ENCODE peak calls at places on chromosomes 12 and 14, in four cellular contexts. H is Peyer's patch, Z is prostate gland, F is K562. A is an unnamed sample.

GRCh38 chr12:109286652-109287051 is 22.4 kb downstream of the FOXN4 start:
- DNase-seq in F (no peak), H (no peak), Z (no peak), A (no peak)

GRCh38 chr12:17992002-17992656 is 97.9 kb downstream of the RERGL start:
- DNase-seq in Z (no peak), H (no peak), F (peak), A (peak)

GRCh38 chr14:70698288-70698687 is 56.6 kb downstream of the TTC9 start:
- DNase-seq in F (peak), Z (no peak), H (no peak), A (peak)

GRCh38 chr12:57756406-57757341 is 1.8 kb downstream of the MARCHF9 start:
- DNase-seq in F (peak), Z (no peak), H (peak), A (peak)

GRCh38 chr12:202081-202731 is 11.8 kb downstream of the SLC6A12 start:
- DNase-seq in F (no peak), Z (peak), H (no peak), A (peak)

GRCh38 chr14:90453401-90453951 is 56.6 kb downstream of the CALM1 start:
- DNase-seq in Z (no peak), H (no peak), F (no peak), A (no peak)

GRCh38 chr12:6231359-6232268 is 31.4 kb downstream of the CD9 start:
- DNase-seq in H (no peak), F (no peak), Z (no peak), A (no peak)

GRCh38 chr12:108728820-108729611 is 2.3 kb downstream of the CORO1C start:
- DNase-seq in H (no peak), F (no peak), Z (no peak), A (no peak)

GRCh38 chr12:76614364-76614763 is 54.8 kb upstream of the OSBPL8 start:
- DNase-seq in H (no peak), F (no peak), Z (no peak), A (no peak)

GRCh38 chr12:126397071-126397571 is 1331.9 kb downstream of the AACS start:
- DNase-seq in F (no peak), H (no peak), Z (no peak), A (no peak)

GRCh38 chr14:104602315-104602932 is 2.1 kb downstream of the TMEM179 start:
- DNase-seq in F (no peak), H (no peak), Z (no peak), A (no peak)
- TF ChIP-seq CTCF in F (no peak), H (no peak), Z (no peak), A (no peak)

GRCh38 chr12:95999484-95999883 is 3.3 kb upstream of the HAL start:
- DNase-seq in H (no peak), F (no peak), Z (no peak), A (no peak)
- H3K4me3 ChIP-seq in H (no peak), F (no peak), Z (no peak), A (no peak)

DNA sequence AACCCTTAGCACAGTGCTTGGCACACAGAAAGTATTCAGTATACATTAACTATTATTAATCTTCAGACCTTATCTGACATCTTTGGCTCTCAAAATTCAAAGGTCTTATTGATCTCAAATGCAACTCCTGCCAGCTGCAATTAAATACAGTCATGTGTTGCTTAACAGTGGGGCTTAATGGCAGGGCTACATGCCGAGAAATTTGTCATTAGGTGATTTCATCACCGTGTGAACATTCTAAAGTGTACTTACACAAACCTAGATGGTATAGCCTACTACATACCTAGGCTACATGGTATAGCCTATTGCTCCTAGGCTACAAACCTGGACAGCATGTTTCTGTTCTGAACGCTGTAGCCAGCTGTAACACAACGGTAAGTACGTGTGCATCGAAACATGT is 156.3 kb upstream of the TMCC3 start:
- DNase-seq in H (no peak), Z (no peak), F (no peak), A (no peak)
- H3K27ac ChIP-seq in H (no peak), Z (no peak), F (no peak), A (no peak)

GRCh38 chr12:98543701-98544100 is 28.3 kb downstream of the TMPO start:
- DNase-seq in Z (no peak), H (no peak), F (no peak), A (no peak)
- TF ChIP-seq CTCF in Z (no peak), H (no peak), F (no peak), A (no peak)

GRCh38 chr12:81759215-81759991 is at the start of gene PPFIA2:
- DNase-seq in H (no peak), Z (no peak), F (no peak), A (no peak)

GRCh38 chr12:81758421-81759214 is 532 bp downstream of the PPFIA2 start:
- DNase-seq in Z (no peak), H (no peak), F (no peak), A (peak)

DNA sequence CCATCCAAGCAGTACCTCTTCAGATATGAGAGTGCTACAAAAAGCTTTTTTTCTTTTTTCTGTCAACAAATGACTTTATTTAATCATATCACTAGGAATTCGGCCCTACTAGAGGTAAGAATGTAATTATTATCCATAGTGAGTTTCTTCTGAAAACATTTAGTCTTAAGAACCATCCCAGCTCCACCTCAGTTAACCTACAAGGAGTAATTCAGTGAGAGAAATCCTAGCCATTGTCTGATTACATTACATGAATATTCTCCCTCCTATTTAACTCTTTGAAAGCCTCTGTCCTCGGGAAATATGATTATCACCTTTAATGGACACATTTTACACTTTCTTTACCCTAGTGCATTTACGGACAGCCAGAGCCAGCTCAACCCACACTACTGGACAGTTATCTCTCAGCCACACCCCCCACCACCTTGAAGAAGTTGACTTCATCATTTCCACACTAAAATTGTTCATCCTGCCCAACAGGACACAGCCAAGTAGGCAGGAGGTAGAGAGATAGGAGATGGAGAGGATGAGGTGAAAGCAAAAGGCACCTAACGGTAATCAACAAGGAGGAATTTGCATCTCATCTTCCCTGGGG is 1.3 kb downstream of the PPFIA2 start:
- DNase-seq in Z (no peak), H (no peak), F (no peak), A (no peak)
- H3K4me3 ChIP-seq in Z (no peak), H (no peak), F (no peak), A (peak)

GRCh38 chr12:82745062-82745461 is 58.4 kb downstream of the TMTC2 start:
- DNase-seq in H (no peak), Z (no peak), F (no peak), A (no peak)

GRCh38 chr12:82745807-82746206 is 59.1 kb downstream of the TMTC2 start:
- DNase-seq in F (no peak), H (no peak), Z (no peak), A (peak)

GRCh38 chr12:82746668-82747067 is 60.0 kb downstream of the TMTC2 start:
- DNase-seq in Z (no peak), F (no peak), H (no peak), A (peak)
- H3K27ac ChIP-seq in Z (no peak), F (no peak), H (no peak), A (no peak)

GRCh38 chr14:52048132-52048531 is 20.7 kb downstream of the NID2 start:
- DNase-seq in Z (no peak), H (no peak), F (no peak), A (no peak)
- TF ChIP-seq CTCF in Z (no peak), H (no peak), F (no peak), A (no peak)

GRCh38 chr12:117489671-117490070 is 128.2 kb upstream of the NOS1 start:
- DNase-seq in H (no peak), F (no peak), Z (no peak), A (no peak)

GRCh38 chr12:117484901-117485300 is 123.5 kb upstream of the NOS1 start:
- DNase-seq in F (no peak), H (no peak), Z (no peak), A (no peak)

GRCh38 chr12:117485984-117486839 is 124.8 kb upstream of the NOS1 start:
- DNase-seq in Z (no peak), F (no peak), H (no peak), A (no peak)

GRCh38 chr12:117490130-117490529 is 128.7 kb upstream of the NOS1 start:
- DNase-seq in F (no peak), H (no peak), Z (no peak), A (no peak)

DNA sequence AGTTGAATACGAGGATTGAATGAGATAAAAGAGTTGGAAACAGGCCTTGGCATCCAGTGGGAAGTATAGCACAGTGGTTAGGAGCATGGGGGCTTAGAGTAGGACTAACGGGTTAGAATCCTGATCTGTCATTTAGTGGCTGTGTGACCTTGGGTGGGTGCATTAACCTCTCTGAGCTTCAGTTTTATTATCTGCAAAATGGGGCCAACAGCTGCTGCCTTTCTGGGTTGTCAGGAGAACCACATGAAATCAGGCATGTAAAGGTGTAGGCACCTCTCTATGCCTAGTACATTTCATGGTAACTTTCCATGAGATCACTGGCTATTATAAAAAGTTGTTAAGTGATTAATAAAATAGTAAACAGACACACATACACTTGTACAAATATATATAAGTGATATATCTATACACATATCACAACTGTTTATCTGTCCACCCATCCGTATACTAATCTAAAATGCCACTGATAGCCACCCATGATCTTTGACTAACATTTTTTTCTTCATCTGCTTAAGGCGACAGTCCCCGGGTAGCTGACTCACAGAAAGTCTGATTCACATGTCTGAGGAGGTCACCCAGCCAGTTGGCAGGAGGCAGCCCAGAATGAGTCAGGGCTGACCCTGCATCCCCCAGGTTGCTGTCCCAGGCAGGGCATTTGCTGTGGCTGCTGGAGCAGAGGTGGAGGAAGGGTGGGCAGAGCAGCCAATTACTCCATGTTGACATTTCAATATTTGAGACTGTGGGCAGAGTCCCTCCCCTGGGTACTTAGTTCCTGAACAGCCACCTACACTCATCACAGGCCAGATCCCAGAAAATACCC is 125.6 kb upstream of the NOS1 start:
- DNase-seq in F (no peak), Z (no peak), H (no peak), A (peak)
- H3K4me3 ChIP-seq in F (no peak), Z (no peak), H (no peak), A (no peak)

DNA sequence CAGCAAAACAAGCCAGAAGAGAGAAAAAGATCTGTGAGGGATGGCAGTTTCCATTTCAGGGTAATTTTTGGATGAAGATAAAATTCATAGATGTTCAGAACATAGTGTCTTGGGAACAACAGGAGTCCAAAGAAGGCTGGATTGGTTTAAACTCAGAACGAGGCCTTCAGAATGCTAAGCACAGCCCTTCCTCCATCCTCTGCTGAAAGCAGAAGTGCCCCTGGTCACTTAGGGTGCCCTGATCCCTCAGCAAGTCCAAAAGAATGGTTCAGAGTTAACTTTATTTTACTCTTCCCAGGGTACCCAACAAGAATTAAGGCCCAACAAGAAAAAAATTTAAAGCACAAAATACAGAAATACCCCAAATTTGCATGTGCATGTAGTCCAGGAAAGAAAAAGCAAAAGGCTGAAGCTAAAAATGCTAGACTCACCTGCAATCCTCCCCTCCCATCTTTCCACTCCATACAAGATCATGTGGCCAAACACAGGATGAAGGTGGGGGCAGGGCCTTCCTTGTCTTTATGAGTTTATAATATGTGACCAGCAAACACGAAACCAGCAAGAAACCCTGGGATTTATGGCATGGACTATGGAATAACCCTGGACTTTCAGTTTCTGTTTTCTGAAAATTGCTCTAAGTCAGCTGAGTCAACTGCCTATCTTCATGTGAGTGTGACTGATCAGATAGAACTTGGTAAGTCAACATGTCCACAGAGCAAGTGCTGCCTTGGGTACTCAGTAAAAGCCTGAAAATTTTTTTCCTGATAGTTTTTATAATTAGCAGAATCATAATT is 21.2 kb downstream of the MAX start:
- DNase-seq in Z (no peak), F (no peak), H (no peak), A (no peak)
- H3K27ac ChIP-seq in Z (peak), F (no peak), H (peak), A (no peak)

A was measured in thyroid gland.